ENCODE peak calls at places on chromosomes 4 and X, in five cellular contexts. One of them, this sample, is unnamed.

GRCh38 chr4:150072906-150073714 is 5.1 kb upstream of the DCLK2 start:
- DNase-seq in AG04449: peak
- DNase-seq in HL-60: no peak
- DNase-seq in fibroblast of pulmonary artery: peak
- DNase-seq in heart right ventricle: no peak
- DNase-seq in this sample: peak

GRCh38 chrX:11319689-11320302 is 26.6 kb downstream of the AMELX start:
- DNase-seq in fibroblast of pulmonary artery: no peak
- DNase-seq in heart right ventricle: no peak
- DNase-seq in HL-60: no peak
- DNase-seq in AG04449: no peak
- DNase-seq in this sample: no peak

GRCh38 chr4:996030-996993 is 3.1 kb upstream of the SLC26A1 start:
- DNase-seq in HL-60: no peak
- DNase-seq in heart right ventricle: no peak
- DNase-seq in fibroblast of pulmonary artery: no peak
- DNase-seq in AG04449: no peak
- DNase-seq in this sample: no peak

GRCh38 chr4:138513535-138513934 is 271.4 kb upstream of the SLC7A11 start:
- DNase-seq in fibroblast of pulmonary artery: no peak
- DNase-seq in AG04449: no peak
- DNase-seq in heart right ventricle: no peak
- DNase-seq in HL-60: no peak
- DNase-seq in this sample: no peak

GRCh38 chr4:137896221-137896737 is 345.9 kb downstream of the SLC7A11 start:
- DNase-seq in fibroblast of pulmonary artery: no peak
- DNase-seq in AG04449: no peak
- DNase-seq in HL-60: no peak
- DNase-seq in heart right ventricle: no peak
- DNase-seq in this sample: no peak

GRCh38 chrX:1196436-1196835 is 16.0 kb downstream of the CRLF2 start:
- DNase-seq in HL-60: no peak
- DNase-seq in fibroblast of pulmonary artery: no peak
- DNase-seq in heart right ventricle: no peak
- DNase-seq in AG04449: no peak
- DNase-seq in this sample: no peak

GRCh38 chrX:41616935-41617334 is 71.8 kb upstream of the GPR34 start:
- DNase-seq in AG04449: no peak
- DNase-seq in fibroblast of pulmonary artery: no peak
- DNase-seq in heart right ventricle: no peak
- DNase-seq in HL-60: no peak
- DNase-seq in this sample: no peak

GRCh38 chr4:141246683-141247429 is 26.2 kb downstream of the ZNF330 start:
- DNase-seq in fibroblast of pulmonary artery: no peak
- DNase-seq in AG04449: no peak
- DNase-seq in HL-60: no peak
- DNase-seq in heart right ventricle: no peak
- DNase-seq in this sample: no peak

GRCh38 chr4:56843421-56843899 is 22.0 kb upstream of the SPINK2 start:
- DNase-seq in heart right ventricle: no peak
- DNase-seq in fibroblast of pulmonary artery: peak
- DNase-seq in AG04449: no peak
- DNase-seq in HL-60: no peak
- DNase-seq in this sample: no peak

GRCh38 chr4:44446801-44447562 is 1.6 kb downstream of the KCTD8 start:
- DNase-seq in fibroblast of pulmonary artery: no peak
- DNase-seq in HL-60: no peak
- DNase-seq in heart right ventricle: no peak
- DNase-seq in AG04449: no peak
- DNase-seq in this sample: no peak

GRCh38 chrX:136185409-136186022 is 38.2 kb downstream of the FHL1 start:
- DNase-seq in heart right ventricle: no peak
- DNase-seq in HL-60: no peak
- DNase-seq in AG04449: no peak
- DNase-seq in fibroblast of pulmonary artery: peak
- DNase-seq in this sample: no peak

GRCh38 chr4:150140774-150141400 is 62.6 kb downstream of the DCLK2 start:
- DNase-seq in heart right ventricle: no peak
- DNase-seq in HL-60: no peak
- DNase-seq in AG04449: no peak
- DNase-seq in fibroblast of pulmonary artery: peak
- DNase-seq in this sample: no peak

GRCh38 chr4:28310926-28311325 is 1450.3 kb downstream of the STIM2 start:
- DNase-seq in HL-60: no peak
- DNase-seq in fibroblast of pulmonary artery: no peak
- DNase-seq in heart right ventricle: no peak
- DNase-seq in AG04449: no peak
- DNase-seq in this sample: no peak

GRCh38 chrX:37603938-37604409 is 32.5 kb downstream of the LANCL3 start:
- DNase-seq in fibroblast of pulmonary artery: no peak
- DNase-seq in heart right ventricle: peak
- DNase-seq in AG04449: no peak
- DNase-seq in HL-60: no peak
- DNase-seq in this sample: no peak

GRCh38 chr4:48228887-48229462 is 40.7 kb downstream of the TEC start:
- DNase-seq in HL-60: no peak
- DNase-seq in fibroblast of pulmonary artery: no peak
- DNase-seq in heart right ventricle: no peak
- DNase-seq in AG04449: no peak
- DNase-seq in this sample: no peak

GRCh38 chr4:78247541-78248285 is 190.6 kb downstream of the FRAS1 start:
- DNase-seq in HL-60: no peak
- DNase-seq in heart right ventricle: no peak
- DNase-seq in AG04449: no peak
- DNase-seq in fibroblast of pulmonary artery: no peak
- DNase-seq in this sample: no peak

GRCh38 chr4:55547461-55547770 is 707 bp upstream of the CLOCK start:
- DNase-seq in HL-60: no peak
- DNase-seq in heart right ventricle: peak
- DNase-seq in fibroblast of pulmonary artery: no peak
- DNase-seq in AG04449: no peak
- DNase-seq in this sample: no peak

GRCh38 chr4:6106156-6106555 is 87.9 kb upstream of the C4orf50 start:
- DNase-seq in fibroblast of pulmonary artery: no peak
- DNase-seq in AG04449: no peak
- DNase-seq in heart right ventricle: no peak
- DNase-seq in HL-60: no peak
- DNase-seq in this sample: no peak

GRCh38 chr4:140070369-140070768 is 83.6 kb downstream of the MAML3 start:
- DNase-seq in heart right ventricle: no peak
- DNase-seq in fibroblast of pulmonary artery: no peak
- DNase-seq in HL-60: no peak
- DNase-seq in AG04449: no peak
- DNase-seq in this sample: no peak

GRCh38 chr4:70721747-70722146 is at the start of gene RUFY3:
- DNase-seq in HL-60: no peak
- DNase-seq in heart right ventricle: no peak
- DNase-seq in AG04449: peak
- DNase-seq in fibroblast of pulmonary artery: peak
- DNase-seq in this sample: peak

GRCh38 chr4:10096201-10096975 is 20.2 kb downstream of the WDR1 start:
- DNase-seq in HL-60: no peak
- DNase-seq in fibroblast of pulmonary artery: peak
- DNase-seq in heart right ventricle: peak
- DNase-seq in AG04449: peak
- DNase-seq in this sample: no peak

GRCh38 chr4:85084371-85085170 is 118.1 kb upstream of the WDFY3 start:
- DNase-seq in fibroblast of pulmonary artery: peak
- DNase-seq in AG04449: peak
- DNase-seq in HL-60: peak
- DNase-seq in heart right ventricle: no peak
- DNase-seq in this sample: peak

GRCh38 chr4:78990938-78991810 is 51.9 kb upstream of the PAQR3 start:
- DNase-seq in heart right ventricle: no peak
- DNase-seq in HL-60: no peak
- DNase-seq in fibroblast of pulmonary artery: no peak
- DNase-seq in AG04449: no peak
- DNase-seq in this sample: no peak

GRCh38 chrX:133910539-133910938 is 74.9 kb downstream of the GPC3 start:
- DNase-seq in heart right ventricle: no peak
- DNase-seq in AG04449: no peak
- DNase-seq in fibroblast of pulmonary artery: no peak
- DNase-seq in HL-60: no peak
- DNase-seq in this sample: no peak

GRCh38 chr4:154049457-154050181 is 260.7 kb upstream of the SFRP2 start:
- DNase-seq in HL-60: no peak
- DNase-seq in AG04449: peak
- DNase-seq in fibroblast of pulmonary artery: peak
- DNase-seq in heart right ventricle: no peak
- DNase-seq in this sample: no peak

GRCh38 chr4:7194251-7195137 is 2.2 kb downstream of the SORCS2 start:
- DNase-seq in HL-60: no peak
- DNase-seq in AG04449: no peak
- DNase-seq in heart right ventricle: peak
- DNase-seq in fibroblast of pulmonary artery: peak
- DNase-seq in this sample: no peak

GRCh38 chr4:151473521-151474097 is 64.6 kb downstream of the FHIP1A start:
- DNase-seq in HL-60: no peak
- DNase-seq in fibroblast of pulmonary artery: no peak
- DNase-seq in heart right ventricle: no peak
- DNase-seq in AG04449: no peak
- DNase-seq in this sample: no peak

GRCh38 chr4:165378763-165379631 is at the start of gene CPE:
- DNase-seq in fibroblast of pulmonary artery: peak
- DNase-seq in HL-60: no peak
- DNase-seq in AG04449: no peak
- DNase-seq in heart right ventricle: peak
- DNase-seq in this sample: no peak
- H3K4me3 ChIP-seq in fibroblast of pulmonary artery: peak
- H3K4me3 ChIP-seq in HL-60: peak
- H3K4me3 ChIP-seq in AG04449: peak
- H3K4me3 ChIP-seq in heart right ventricle: peak
- H3K4me3 ChIP-seq in this sample: peak

DNA sequence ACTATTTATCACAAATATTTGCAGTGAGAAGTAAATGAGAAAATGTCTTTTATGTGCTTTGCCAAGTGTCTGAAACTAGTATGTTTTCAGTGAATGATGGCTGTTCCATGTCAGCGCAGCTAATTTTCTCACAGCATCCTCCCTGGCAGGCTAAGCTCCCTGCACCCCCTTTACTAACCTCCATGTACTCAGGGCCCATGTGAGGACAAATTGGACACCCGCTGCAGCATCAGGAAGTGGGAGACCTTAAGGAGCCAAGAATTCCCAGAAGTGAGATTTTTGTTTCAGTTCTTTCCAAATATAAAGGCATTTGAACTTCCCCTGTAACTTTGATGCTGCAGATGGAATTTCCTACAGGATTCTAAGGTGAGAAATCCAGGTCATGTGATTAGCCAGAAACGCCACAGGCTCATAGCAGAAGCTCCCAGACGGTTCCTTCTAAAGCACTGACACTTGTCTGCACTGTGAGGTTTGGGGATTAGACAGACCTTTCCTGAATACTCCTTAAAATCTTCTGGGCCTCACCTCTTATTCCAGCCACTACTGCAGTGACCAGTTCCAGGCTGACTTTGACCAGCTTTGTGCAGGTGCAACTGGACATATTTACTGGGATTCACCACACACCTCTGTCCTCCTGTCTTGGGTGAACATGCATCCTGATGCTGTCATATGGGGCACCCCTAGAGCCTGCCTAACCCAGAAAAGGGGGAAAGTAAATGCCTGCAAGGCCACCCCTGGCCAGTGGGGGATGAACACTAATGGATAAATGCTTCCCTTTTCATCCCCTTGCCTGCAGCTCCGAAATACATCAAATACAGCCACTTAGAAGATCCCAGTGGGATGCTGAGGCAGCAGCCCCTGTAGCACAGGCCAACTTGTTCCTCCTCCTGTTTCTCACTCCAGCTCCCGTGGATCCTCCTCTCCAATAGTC is 45.9 kb downstream of the LGI2 start:
- DNase-seq in fibroblast of pulmonary artery: no peak
- DNase-seq in heart right ventricle: no peak
- DNase-seq in HL-60: no peak
- DNase-seq in AG04449: no peak
- DNase-seq in this sample: no peak
- TF ChIP-seq CTCF in fibroblast of pulmonary artery: peak
- TF ChIP-seq CTCF in heart right ventricle: no peak
- TF ChIP-seq CTCF in HL-60: no peak
- TF ChIP-seq CTCF in AG04449: no peak
- TF ChIP-seq CTCF in this sample: peak

GRCh38 chr4:159607824-159608223 is 504.9 kb downstream of the RAPGEF2 start:
- DNase-seq in fibroblast of pulmonary artery: no peak
- DNase-seq in heart right ventricle: no peak
- DNase-seq in HL-60: no peak
- DNase-seq in AG04449: no peak
- DNase-seq in this sample: peak
- H3K4me3 ChIP-seq in fibroblast of pulmonary artery: no peak
- H3K4me3 ChIP-seq in heart right ventricle: no peak
- H3K4me3 ChIP-seq in HL-60: no peak
- H3K4me3 ChIP-seq in AG04449: no peak
- H3K4me3 ChIP-seq in this sample: no peak

GRCh38 chrX:119755981-119756533 is 2.3 kb upstream of the SOWAHD start:
- DNase-seq in HL-60: no peak
- DNase-seq in AG04449: no peak
- DNase-seq in heart right ventricle: no peak
- DNase-seq in fibroblast of pulmonary artery: no peak
- DNase-seq in this sample: no peak

GRCh38 chrX:119757646-119757978 is 776 bp upstream of the SOWAHD start:
- DNase-seq in HL-60: no peak
- DNase-seq in fibroblast of pulmonary artery: no peak
- DNase-seq in heart right ventricle: no peak
- DNase-seq in AG04449: no peak
- DNase-seq in this sample: no peak

GRCh38 chrX:119756926-119757635 is 1.3 kb upstream of the SOWAHD start:
- DNase-seq in AG04449: no peak
- DNase-seq in fibroblast of pulmonary artery: no peak
- DNase-seq in HL-60: no peak
- DNase-seq in heart right ventricle: no peak
- DNase-seq in this sample: no peak

GRCh38 chrX:119753001-119753400 is 5.4 kb upstream of the SOWAHD start:
- DNase-seq in fibroblast of pulmonary artery: no peak
- DNase-seq in heart right ventricle: no peak
- DNase-seq in HL-60: no peak
- DNase-seq in AG04449: no peak
- DNase-seq in this sample: no peak

DNA sequence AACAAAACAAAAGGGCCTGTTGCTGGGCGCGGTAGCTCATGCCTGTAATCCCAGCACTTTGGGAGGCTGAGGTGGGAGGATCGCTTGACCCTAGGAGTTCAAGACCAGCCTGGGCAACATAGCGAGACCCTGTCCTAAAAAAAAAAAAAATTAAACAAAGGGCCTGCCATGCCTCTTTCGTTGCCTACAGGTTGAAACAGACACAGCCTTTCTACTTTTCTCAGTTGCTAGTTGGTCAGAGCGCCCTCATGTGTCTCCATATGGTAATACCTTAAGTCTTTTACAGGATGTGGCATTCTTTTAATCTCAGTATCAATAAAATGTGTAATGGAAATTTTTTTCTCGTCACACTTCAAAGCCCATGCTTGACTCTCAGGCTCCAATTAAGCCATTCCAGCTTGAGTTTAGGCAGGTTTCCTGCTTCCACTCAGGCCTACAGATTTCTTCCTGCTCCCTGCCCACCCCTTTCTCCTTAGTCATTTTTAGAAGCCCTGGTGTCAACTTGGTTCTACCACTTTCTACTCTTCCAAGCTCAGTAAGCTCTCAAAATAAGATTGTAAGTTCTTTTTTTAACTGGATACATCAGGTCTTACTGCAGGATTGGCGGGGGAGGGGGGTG is 4.6 kb upstream of the SOWAHD start:
- DNase-seq in AG04449: no peak
- DNase-seq in HL-60: no peak
- DNase-seq in heart right ventricle: no peak
- DNase-seq in fibroblast of pulmonary artery: peak
- DNase-seq in this sample: no peak
- TF ChIP-seq CTCF in AG04449: no peak
- TF ChIP-seq CTCF in HL-60: peak
- TF ChIP-seq CTCF in heart right ventricle: peak
- TF ChIP-seq CTCF in fibroblast of pulmonary artery: peak
- TF ChIP-seq CTCF in this sample: peak

This sample was measured in epithelial cell of proximal tubule.